ENCODE peak calls at places on chromosomes 5 and 9, in eight cellular contexts. E is neural crest cell, N is right atrium auricular region, Y is dermis microvascular lymphatic vessel endothelial cell, Q is C1 segment of cervical spinal cord, O is T-helper 1 cell, H is cardiac muscle cell, D is NCI-H1417. L is an unnamed sample.

GRCh38 chr5:113233606-113234005 is 201.2 kb downstream of the TSSK1B start:
- DNase-seq in Q (no peak), H (no peak), Y (no peak), O (no peak), D (no peak), N (no peak), E (no peak), L (no peak)

GRCh38 chr9:136840877-136841645 is 1.2 kb upstream of the AJM1 start:
- DNase-seq in Q (peak), E (no peak), N (no peak), O (no peak), H (peak), D (peak), Y (peak), L (no peak)

GRCh38 chr5:33032161-33033085 is 321.3 kb downstream of the NPR3 start:
- DNase-seq in D (no peak), N (no peak), Q (no peak), H (peak), O (no peak), E (no peak), Y (no peak), L (peak)

GRCh38 chr5:127988149-127988755 is 95.3 kb upstream of the SLC12A2 start:
- DNase-seq in N (no peak), H (peak), Q (no peak), Y (peak), E (no peak), O (no peak), D (no peak), L (peak)

GRCh38 chr9:116924462-116925110 is 237.5 kb downstream of the TRIM32 start:
- DNase-seq in H (no peak), E (no peak), D (no peak), Y (no peak), N (no peak), O (no peak), Q (no peak), L (no peak)

GRCh38 chr9:38251461-38251860 is 141.0 kb upstream of the ALDH1B1 start:
- DNase-seq in E (no peak), O (no peak), Y (no peak), Q (no peak), D (no peak), N (no peak), H (no peak), L (no peak)

GRCh38 chr5:56908942-56909293 is 478 bp upstream of the SETD9 start:
- DNase-seq in E (no peak), O (no peak), Q (no peak), H (no peak), D (peak), Y (no peak), N (peak), L (no peak)

GRCh38 chr5:138960145-138960692 is 85.1 kb upstream of the LRRTM2 start:
- DNase-seq in Y (no peak), D (peak), O (no peak), E (no peak), H (no peak), Q (no peak), N (no peak), L (no peak)

GRCh38 chr5:72848474-72849428 is 32.3 kb downstream of the TNPO1 start:
- DNase-seq in E (peak), D (peak), Y (peak), N (no peak), O (peak), H (peak), Q (peak), L (no peak)

GRCh38 chr5:115168829-115169391 is 798 bp downstream of the TRIM36 start:
- DNase-seq in Y (no peak), H (no peak), Q (no peak), E (no peak), O (no peak), N (no peak), D (peak), L (no peak)

GRCh38 chr9:21415492-21416267 is 6.8 kb downstream of the IFNA8 start:
- DNase-seq in H (no peak), N (no peak), Q (no peak), O (no peak), D (no peak), E (no peak), Y (no peak), L (peak)

GRCh38 chr9:122036988-122037387 is 56.1 kb downstream of the TTLL11 start:
- DNase-seq in Y (no peak), E (no peak), D (no peak), Q (no peak), H (peak), N (no peak), O (no peak), L (peak)

GRCh38 chr5:154107729-154108128 is 69.0 kb downstream of the MFAP3 start:
- DNase-seq in O (no peak), H (no peak), D (no peak), E (peak), Y (no peak), N (no peak), Q (no peak), L (no peak)

GRCh38 chr9:114837923-114838322 is 32.1 kb upstream of the TNFSF15 start:
- DNase-seq in D (no peak), O (no peak), E (no peak), Q (no peak), N (no peak), H (no peak), Y (no peak), L (no peak)

GRCh38 chr5:1663186-1663585 is 136.5 kb downstream of the MRPL36 start:
- DNase-seq in Q (no peak), O (no peak), Y (no peak), E (peak), N (peak), D (no peak), H (no peak), L (no peak)

GRCh38 chr9:127980056-127980705 is 608 bp downstream of the EEIG1 start:
- DNase-seq in O (peak), H (no peak), Q (peak), Y (peak), N (no peak), D (peak), E (peak), L (no peak)

GRCh38 chr9:71984388-71985069 is 73.1 kb downstream of the C9orf85 start:
- DNase-seq in Y (no peak), O (no peak), N (no peak), D (no peak), Q (no peak), E (no peak), H (peak), L (no peak)

GRCh38 chr9:127173063-127173462 is 50.6 kb upstream of the ANGPTL2 start:
- DNase-seq in Q (no peak), N (no peak), Y (no peak), D (no peak), O (no peak), E (no peak), H (no peak), L (no peak)

GRCh38 chr5:139900546-139901250 is 105.1 kb downstream of the PSD2 start:
- DNase-seq in O (no peak), Q (no peak), E (no peak), Y (no peak), N (no peak), D (no peak), H (no peak), L (no peak)

GRCh38 chr5:83531661-83532060 is 60.1 kb downstream of the VCAN start:
- DNase-seq in Y (no peak), D (no peak), H (no peak), O (no peak), E (no peak), Q (no peak), N (no peak), L (no peak)

GRCh38 chr5:155532621-155533314 is 519.2 kb downstream of the KIF4B start:
- DNase-seq in Q (no peak), H (no peak), O (no peak), E (no peak), Y (no peak), D (no peak), N (no peak), L (no peak)

GRCh38 chr9:134913713-134914500 is 3.8 kb downstream of the FCN1 start:
- DNase-seq in E (no peak), H (no peak), Q (no peak), O (no peak), N (no peak), D (no peak), Y (no peak), L (no peak)

GRCh38 chr5:14417792-14418765 is 163.5 kb upstream of the OTULINL start:
- DNase-seq in D (no peak), O (no peak), E (no peak), Q (no peak), Y (no peak), N (no peak), H (peak), L (no peak)

GRCh38 chr5:73912755-73913365 is 286.9 kb downstream of the ARHGEF28 start:
- DNase-seq in O (no peak), D (no peak), E (no peak), Q (no peak), H (no peak), Y (no peak), N (no peak), L (peak)

GRCh38 chr5:107541400-107541799 is 129.3 kb downstream of the EFNA5 start:
- DNase-seq in D (no peak), H (no peak), Q (no peak), E (no peak), N (no peak), O (no peak), Y (peak), L (no peak)

GRCh38 chr5:86884608-86885007 is 266.9 kb downstream of the COX7C start:
- DNase-seq in Q (no peak), O (no peak), H (no peak), Y (no peak), N (no peak), E (no peak), D (no peak), L (no peak)

GRCh38 chr5:55226027-55226933 is 835 bp downstream of the MCIDAS start:
- DNase-seq in N (no peak), D (peak), Q (no peak), Y (peak), E (peak), O (no peak), H (peak), L (no peak)

GRCh38 chr5:103216137-103216536 is 42.4 kb upstream of the MACIR start:
- DNase-seq in N (no peak), Y (peak), H (peak), Q (no peak), E (no peak), O (no peak), D (no peak), L (no peak)

GRCh38 chr9:130129425-130130061 is 42.7 kb upstream of the NCS1 start:
- DNase-seq in O (no peak), H (peak), N (no peak), Q (no peak), E (no peak), D (no peak), Y (no peak), L (no peak)

GRCh38 chr5:178278358-178279023 is 45.9 kb upstream of the PHYKPL start:
- DNase-seq in O (no peak), Q (no peak), D (no peak), H (no peak), N (no peak), E (no peak), Y (no peak), L (no peak)

GRCh38 chr5:132870801-132871200 is 2.7 kb upstream of the LEAP2 start:
- DNase-seq in O (no peak), Q (no peak), N (no peak), D (no peak), E (no peak), H (no peak), Y (no peak), L (no peak)

GRCh38 chr5:151480859-151481258 is 33.5 kb downstream of the SLC36A1 start:
- DNase-seq in Q (no peak), O (no peak), Y (no peak), D (no peak), N (peak), H (peak), E (no peak), L (no peak)

GRCh38 chr9:37903581-37903830 is 421 bp downstream of the SLC25A51 start:
- DNase-seq in Y (no peak), O (no peak), Q (no peak), N (peak), D (peak), E (no peak), H (no peak), L (no peak)